ENCODE peak calls at places on chromosome 21, in eight cellular contexts. Y is GM12891, C is occipital lobe, D is pancreas, Z is NCI-H1092, E is WTC11, W is HS-27A, F is anterior cingulate cortex. L is an unnamed sample.

GRCh38 chr21:38083534-38083933 is 167.3 kb upstream of the KCNJ6 start:
- DNase-seq in D (no peak), E (no peak), Z (no peak), C (no peak), W (no peak), F (no peak), Y (no peak), L (no peak)

GRCh38 chr21:42626171-42626570 is 27.2 kb upstream of the PDE9A start:
- DNase-seq in C (no peak), W (no peak), Z (no peak), Y (no peak), E (no peak), F (no peak), D (no peak), L (no peak)

GRCh38 chr21:43814215-43815106 is 25.1 kb downstream of the RRP1 start:
- DNase-seq in E (no peak), F (no peak), Z (no peak), Y (no peak), D (peak), C (no peak), W (no peak), L (no peak)

GRCh38 chr21:33478858-33479678 is 706 bp downstream of the TMEM50B start:
- DNase-seq in W (peak), E (peak), C (peak), Z (peak), D (no peak), F (peak), Y (peak), L (peak)

GRCh38 chr21:15826147-15826780 is 96.5 kb downstream of the USP25 start:
- DNase-seq in F (no peak), Z (no peak), W (no peak), Y (no peak), D (no peak), E (peak), C (no peak), L (no peak)

GRCh38 chr21:44950351-44950750 is 10.5 kb downstream of the SLX9 start:
- DNase-seq in F (no peak), D (peak), Z (no peak), E (no peak), C (no peak), Y (no peak), W (no peak), L (no peak)

GRCh38 chr21:43588957-43589356 is 70.3 kb downstream of the HSF2BP start:
- DNase-seq in F (no peak), Z (no peak), E (no peak), D (no peak), W (no peak), Y (no peak), C (no peak), L (no peak)

GRCh38 chr21:45029298-45029967 is 44.9 kb upstream of the ADARB1 start:
- DNase-seq in W (no peak), E (no peak), F (no peak), C (no peak), Z (peak), Y (no peak), D (peak), L (peak)

GRCh38 chr21:29217818-29218252 is 80.9 kb upstream of the BACH1 start:
- DNase-seq in Z (no peak), W (peak), E (no peak), D (no peak), F (no peak), C (no peak), Y (no peak), L (no peak)

GRCh38 chr21:36976882-36977651 is 10.6 kb upstream of the HLCS start:
- DNase-seq in Y (no peak), W (peak), Z (peak), C (no peak), F (no peak), D (no peak), E (peak), L (peak)

GRCh38 chr21:36491191-36491916 is 11.4 kb upstream of the CLDN14 start:
- DNase-seq in F (no peak), E (no peak), C (no peak), W (no peak), D (no peak), Z (no peak), Y (no peak), L (no peak)

GRCh38 chr21:31771685-31772084 is 39.8 kb upstream of the SCAF4 start:
- DNase-seq in D (no peak), W (no peak), E (no peak), F (no peak), Y (no peak), Z (no peak), C (no peak), L (no peak)

GRCh38 chr21:34029724-34030528 is 43.5 kb upstream of the MRPS6 start:
- DNase-seq in E (peak), Y (no peak), F (peak), C (peak), W (peak), D (no peak), Z (no peak), L (no peak)

GRCh38 chr21:35342440-35342839 is 293.3 kb upstream of the RUNX1 start:
- DNase-seq in Z (no peak), E (no peak), W (no peak), Y (peak), C (no peak), F (no peak), D (no peak), L (no peak)

GRCh38 chr21:25215698-25216384 is 391.4 kb downstream of the MRPL39 start:
- DNase-seq in E (no peak), C (no peak), F (no peak), Z (no peak), Y (no peak), D (no peak), W (no peak), L (no peak)

GRCh38 chr21:42574234-42575027 is 60.8 kb downstream of the SLC37A1 start:
- DNase-seq in E (peak), C (no peak), D (peak), W (no peak), Y (no peak), Z (no peak), F (no peak), L (no peak)

GRCh38 chr21:46411691-46412090 is 47.0 kb upstream of the DIP2A start:
- DNase-seq in W (no peak), C (no peak), Y (no peak), E (no peak), D (peak), Z (no peak), F (no peak), L (no peak)

GRCh38 chr21:43826623-43826974 is 37.2 kb downstream of the RRP1 start:
- DNase-seq in C (no peak), E (no peak), F (no peak), W (no peak), Z (no peak), Y (no peak), D (peak), L (no peak)

GRCh38 chr21:46039891-46040660 is 57.8 kb upstream of the COL6A2 start:
- DNase-seq in C (no peak), E (no peak), W (no peak), D (no peak), Y (no peak), Z (no peak), F (no peak), L (no peak)

GRCh38 chr21:46617267-46618051 is 12.6 kb upstream of the S100B start:
- DNase-seq in Y (no peak), F (no peak), E (no peak), W (no peak), Z (no peak), C (no peak), D (no peak), L (no peak)

GRCh38 chr21:38126677-38127271 is 130.0 kb upstream of the KCNJ15 start:
- DNase-seq in F (peak), C (no peak), D (peak), E (peak), W (no peak), Z (peak), Y (peak), L (peak)

GRCh38 chr21:18382141-18382540 is 21.4 kb downstream of the TMPRSS15 start:
- DNase-seq in C (no peak), W (no peak), Z (no peak), E (no peak), D (no peak), F (no peak), Y (no peak), L (no peak)

GRCh38 chr21:45972716-45973474 is 8.7 kb upstream of the COL6A1 start:
- DNase-seq in C (no peak), Z (no peak), E (no peak), W (no peak), D (peak), Y (no peak), F (no peak), L (no peak)

GRCh38 chr21:45356653-45357435 is 48.1 kb upstream of the COL18A1 start:
- DNase-seq in Y (no peak), D (peak), F (no peak), E (no peak), C (no peak), W (no peak), Z (no peak), L (no peak)

GRCh38 chr21:34648739-34649297 is 20.0 kb upstream of the CLIC6 start:
- DNase-seq in Y (no peak), W (no peak), E (no peak), D (no peak), F (no peak), C (no peak), Z (no peak), L (no peak)

L was measured in NCI-H345.